ENCODE peak calls at places on chromosomes 7 and 10, in four cellular contexts. K, B, S and O are unnamed samples.
A peak's percentile ranks its signal among the peaks of the same experiment; 100 is the strongest.

GRCh38 chr7:76356115-76356514 is 2.7 kb downstream of the YWHAG start:
- DNase-seq in K (no peak), B (no peak), S (no peak), O (no peak)

GRCh38 chr10:31171402-31172120 is 139.9 kb upstream of the ZNF438 start:
- DNase-seq in K (no peak), B (no peak), S (peak; percentile 67), O (no peak)

GRCh38 chr7:24456526-24457214 is 116.6 kb upstream of the PALS2 start:
- DNase-seq in K (no peak), B (no peak), S (no peak), O (no peak)

GRCh38 chr10:33863347-33863746 is 528.9 kb upstream of the NRP1 start:
- DNase-seq in K (no peak), B (no peak), S (no peak), O (no peak)

GRCh38 chr7:88758355-88759215 is 915 bp upstream of the ZNF804B start:
- DNase-seq in K (no peak), B (no peak), S (no peak), O (no peak)

GRCh38 chr7:117665393-117665792 is 185.6 kb downstream of the CFTR start:
- DNase-seq in K (no peak), B (no peak), S (peak; percentile 26), O (no peak)

GRCh38 chr10:86389441-86390193 is 23.0 kb upstream of the GRID1 start:
- DNase-seq in K (no peak), B (peak; percentile 52), S (peak; percentile 19), O (peak; percentile 83)

GRCh38 chr10:53072144-53072543 is 299.6 kb upstream of the MBL2 start:
- DNase-seq in K (no peak), B (no peak), S (no peak), O (no peak)

GRCh38 chr7:104848386-104848990 is 165.5 kb upstream of the KMT2E start:
- DNase-seq in K (peak; percentile 87), B (peak; percentile 63), S (peak; percentile 34), O (no peak)

GRCh38 chr10:29646960-29647431 is 12.2 kb upstream of the SVIL start:
- DNase-seq in K (peak; percentile 41), B (no peak), S (peak; percentile 6), O (no peak)

GRCh38 chr7:142889825-142890224 is 4.3 kb upstream of the TRPV6 start:
- DNase-seq in K (no peak), B (no peak), S (no peak), O (peak; percentile 25)

GRCh38 chr10:77737608-77738007 is 100.0 kb upstream of the KCNMA1 start:
- DNase-seq in K (no peak), B (no peak), S (peak; percentile 94), O (no peak)

DNA sequence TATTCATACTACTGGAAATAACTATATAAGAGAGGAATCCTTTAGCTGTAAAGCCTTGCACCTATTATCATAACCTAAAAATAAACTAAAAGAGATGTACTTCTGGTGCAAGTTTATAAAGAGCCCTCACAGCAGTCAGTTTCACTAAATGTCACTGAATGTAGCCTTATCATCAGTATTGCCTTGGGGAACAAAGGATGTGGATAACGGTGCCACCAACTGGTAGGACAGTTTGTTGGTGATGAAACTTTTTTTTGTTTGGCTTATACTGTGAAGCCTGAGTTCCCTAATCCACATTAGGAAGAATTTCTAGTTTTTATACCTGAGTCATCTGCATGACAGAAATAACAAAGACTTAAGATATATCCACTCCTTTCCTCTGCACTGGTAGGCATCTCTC is 117.9 kb upstream of the COL1A2 start:
- DNase-seq in K (no peak), B (no peak), S (peak; percentile 59), O (no peak)
- TF ChIP-seq CTCF in K (no peak), B (no peak), S (peak; percentile 55), O (peak; percentile 71)

GRCh38 chr7:8436965-8437364 is 3.6 kb downstream of the NXPH1 start:
- DNase-seq in K (no peak), B (peak; percentile 75), S (no peak), O (no peak)
- TF ChIP-seq CTCF in K (no peak), B (peak; percentile 91), S (peak; percentile 23), O (peak; percentile 48)

GRCh38 chr7:69961396-69961795 is 363.1 kb downstream of the AUTS2 start:
- DNase-seq in K (no peak), B (no peak), S (no peak), O (no peak)
- TF ChIP-seq CTCF in K (no peak), B (no peak), S (no peak), O (no peak)

DNA sequence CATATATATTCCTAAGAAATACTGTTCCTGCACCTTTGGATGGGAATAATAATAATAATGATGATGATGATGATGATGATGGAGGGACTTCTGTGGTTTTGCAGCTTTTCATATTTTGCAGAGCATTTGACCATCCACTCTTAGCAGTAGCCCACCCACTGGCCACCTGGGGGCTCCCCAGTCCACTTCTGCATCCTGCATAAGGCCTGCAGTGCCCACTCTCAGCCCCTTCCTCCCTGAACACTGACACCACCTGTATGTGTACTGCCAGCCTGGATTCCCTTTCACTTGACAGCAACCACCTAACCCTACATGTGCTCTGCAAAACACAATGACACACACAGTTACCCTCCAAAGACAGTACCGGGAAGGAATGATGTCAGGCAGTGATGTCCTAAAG is 131.4 kb downstream of the ADAM12 start:
- DNase-seq in K (no peak), B (no peak), S (no peak), O (no peak)
- TF ChIP-seq CTCF in K (no peak), B (peak; percentile 26), S (no peak), O (peak; percentile 7)